ENCODE peak calls at places on chromosomes 3 and 15, in six cellular contexts. One of them, this sample, is unnamed.

GRCh38 chr3:69385723-69386483 is at the start of gene FRMD4B:
- DNase-seq in AG04449: no peak
- DNase-seq in ecto neural progenitor cell: peak
- DNase-seq in Peyer's patch: peak
- DNase-seq in fibroblast of pulmonary artery: peak
- DNase-seq in activated T-helper 1 cell treated with Interleukin-2 at 50 U/mL for 16 hours: no peak
- DNase-seq in this sample: peak

GRCh38 chr3:34727700-34728099 is 911.6 kb upstream of the ARPP21 start:
- DNase-seq in activated T-helper 1 cell treated with Interleukin-2 at 50 U/mL for 16 hours: no peak
- DNase-seq in AG04449: no peak
- DNase-seq in fibroblast of pulmonary artery: peak
- DNase-seq in ecto neural progenitor cell: no peak
- DNase-seq in Peyer's patch: no peak
- DNase-seq in this sample: no peak

GRCh38 chr3:39138804-39139415 is 14.5 kb downstream of the CSRNP1 start:
- DNase-seq in ecto neural progenitor cell: no peak
- DNase-seq in AG04449: no peak
- DNase-seq in Peyer's patch: no peak
- DNase-seq in activated T-helper 1 cell treated with Interleukin-2 at 50 U/mL for 16 hours: no peak
- DNase-seq in fibroblast of pulmonary artery: no peak
- DNase-seq in this sample: no peak

GRCh38 chr3:54020436-54020835 is 101.9 kb upstream of the CACNA2D3 start:
- DNase-seq in Peyer's patch: no peak
- DNase-seq in activated T-helper 1 cell treated with Interleukin-2 at 50 U/mL for 16 hours: no peak
- DNase-seq in fibroblast of pulmonary artery: no peak
- DNase-seq in ecto neural progenitor cell: no peak
- DNase-seq in AG04449: no peak
- DNase-seq in this sample: no peak

GRCh38 chr3:195154111-195154791 is 116.7 kb downstream of the XXYLT1 start:
- DNase-seq in ecto neural progenitor cell: no peak
- DNase-seq in fibroblast of pulmonary artery: peak
- DNase-seq in AG04449: no peak
- DNase-seq in Peyer's patch: no peak
- DNase-seq in activated T-helper 1 cell treated with Interleukin-2 at 50 U/mL for 16 hours: no peak
- DNase-seq in this sample: no peak

GRCh38 chr15:36332301-36332700 is 247.1 kb upstream of the CDIN1 start:
- DNase-seq in AG04449: no peak
- DNase-seq in activated T-helper 1 cell treated with Interleukin-2 at 50 U/mL for 16 hours: no peak
- DNase-seq in ecto neural progenitor cell: no peak
- DNase-seq in Peyer's patch: no peak
- DNase-seq in fibroblast of pulmonary artery: peak
- DNase-seq in this sample: no peak

GRCh38 chr3:120614765-120615164 is 18.6 kb downstream of the NDUFB4 start:
- DNase-seq in Peyer's patch: no peak
- DNase-seq in fibroblast of pulmonary artery: no peak
- DNase-seq in activated T-helper 1 cell treated with Interleukin-2 at 50 U/mL for 16 hours: no peak
- DNase-seq in AG04449: no peak
- DNase-seq in ecto neural progenitor cell: no peak
- DNase-seq in this sample: no peak

GRCh38 chr3:122063908-122064307 is 8.7 kb downstream of the CD86 start:
- DNase-seq in AG04449: no peak
- DNase-seq in ecto neural progenitor cell: no peak
- DNase-seq in Peyer's patch: no peak
- DNase-seq in fibroblast of pulmonary artery: no peak
- DNase-seq in activated T-helper 1 cell treated with Interleukin-2 at 50 U/mL for 16 hours: no peak
- DNase-seq in this sample: no peak

GRCh38 chr15:99365232-99365631 is 114.0 kb downstream of the LRRC28 start:
- DNase-seq in AG04449: no peak
- DNase-seq in ecto neural progenitor cell: no peak
- DNase-seq in Peyer's patch: no peak
- DNase-seq in activated T-helper 1 cell treated with Interleukin-2 at 50 U/mL for 16 hours: no peak
- DNase-seq in fibroblast of pulmonary artery: no peak
- DNase-seq in this sample: no peak

GRCh38 chr3:99532246-99532645 is 106.1 kb upstream of the COL8A1 start:
- DNase-seq in activated T-helper 1 cell treated with Interleukin-2 at 50 U/mL for 16 hours: no peak
- DNase-seq in fibroblast of pulmonary artery: peak
- DNase-seq in ecto neural progenitor cell: peak
- DNase-seq in AG04449: no peak
- DNase-seq in Peyer's patch: no peak
- DNase-seq in this sample: no peak

GRCh38 chr3:161224786-161225185 is 3.7 kb downstream of the NMD3 start:
- DNase-seq in fibroblast of pulmonary artery: no peak
- DNase-seq in Peyer's patch: no peak
- DNase-seq in AG04449: no peak
- DNase-seq in ecto neural progenitor cell: no peak
- DNase-seq in activated T-helper 1 cell treated with Interleukin-2 at 50 U/mL for 16 hours: no peak
- DNase-seq in this sample: no peak

GRCh38 chr15:38930851-38931572 is 366.4 kb upstream of the RASGRP1 start:
- DNase-seq in ecto neural progenitor cell: no peak
- DNase-seq in AG04449: no peak
- DNase-seq in Peyer's patch: no peak
- DNase-seq in activated T-helper 1 cell treated with Interleukin-2 at 50 U/mL for 16 hours: no peak
- DNase-seq in fibroblast of pulmonary artery: peak
- DNase-seq in this sample: no peak

GRCh38 chr3:66396888-66397287 is 103.9 kb downstream of the LRIG1 start:
- DNase-seq in fibroblast of pulmonary artery: no peak
- DNase-seq in AG04449: no peak
- DNase-seq in ecto neural progenitor cell: no peak
- DNase-seq in Peyer's patch: no peak
- DNase-seq in activated T-helper 1 cell treated with Interleukin-2 at 50 U/mL for 16 hours: no peak
- DNase-seq in this sample: no peak

GRCh38 chr3:125381743-125382142 is 6.6 kb upstream of the ZNF148 start:
- DNase-seq in fibroblast of pulmonary artery: no peak
- DNase-seq in Peyer's patch: no peak
- DNase-seq in AG04449: no peak
- DNase-seq in ecto neural progenitor cell: no peak
- DNase-seq in activated T-helper 1 cell treated with Interleukin-2 at 50 U/mL for 16 hours: no peak
- DNase-seq in this sample: no peak

GRCh38 chr3:71710906-71711494 is 14.2 kb downstream of the EIF4E3 start:
- DNase-seq in activated T-helper 1 cell treated with Interleukin-2 at 50 U/mL for 16 hours: no peak
- DNase-seq in ecto neural progenitor cell: no peak
- DNase-seq in AG04449: no peak
- DNase-seq in Peyer's patch: no peak
- DNase-seq in fibroblast of pulmonary artery: peak
- DNase-seq in this sample: no peak

GRCh38 chr15:73799466-73799865 is 46.3 kb upstream of the INSYN1 start:
- DNase-seq in ecto neural progenitor cell: no peak
- DNase-seq in AG04449: no peak
- DNase-seq in fibroblast of pulmonary artery: peak
- DNase-seq in Peyer's patch: no peak
- DNase-seq in activated T-helper 1 cell treated with Interleukin-2 at 50 U/mL for 16 hours: no peak
- DNase-seq in this sample: no peak

GRCh38 chr15:67548862-67549651 is 6.6 kb downstream of the MAP2K5 start:
- DNase-seq in ecto neural progenitor cell: peak
- DNase-seq in activated T-helper 1 cell treated with Interleukin-2 at 50 U/mL for 16 hours: no peak
- DNase-seq in AG04449: no peak
- DNase-seq in fibroblast of pulmonary artery: no peak
- DNase-seq in Peyer's patch: no peak
- DNase-seq in this sample: no peak

GRCh38 chr15:90552929-90553211 is 23.1 kb downstream of the CRTC3 start:
- DNase-seq in Peyer's patch: no peak
- DNase-seq in ecto neural progenitor cell: no peak
- DNase-seq in fibroblast of pulmonary artery: no peak
- DNase-seq in AG04449: no peak
- DNase-seq in activated T-helper 1 cell treated with Interleukin-2 at 50 U/mL for 16 hours: no peak
- DNase-seq in this sample: no peak

GRCh38 chr15:61226313-61227250 is 2.5 kb downstream of the RORA start:
- DNase-seq in fibroblast of pulmonary artery: no peak
- DNase-seq in AG04449: no peak
- DNase-seq in ecto neural progenitor cell: no peak
- DNase-seq in activated T-helper 1 cell treated with Interleukin-2 at 50 U/mL for 16 hours: no peak
- DNase-seq in Peyer's patch: no peak
- DNase-seq in this sample: no peak

GRCh38 chr3:184325269-184325668 is 10.9 kb downstream of the EIF4G1 start:
- DNase-seq in AG04449: no peak
- DNase-seq in Peyer's patch: no peak
- DNase-seq in fibroblast of pulmonary artery: no peak
- DNase-seq in ecto neural progenitor cell: no peak
- DNase-seq in activated T-helper 1 cell treated with Interleukin-2 at 50 U/mL for 16 hours: no peak
- DNase-seq in this sample: no peak

GRCh38 chr3:72957303-72957702 is 39.3 kb upstream of the PPP4R2 start:
- DNase-seq in activated T-helper 1 cell treated with Interleukin-2 at 50 U/mL for 16 hours: no peak
- DNase-seq in ecto neural progenitor cell: peak
- DNase-seq in AG04449: no peak
- DNase-seq in Peyer's patch: no peak
- DNase-seq in fibroblast of pulmonary artery: peak
- DNase-seq in this sample: no peak

GRCh38 chr3:141681390-141681780 is 56.7 kb upstream of the RNF7 start:
- DNase-seq in Peyer's patch: no peak
- DNase-seq in activated T-helper 1 cell treated with Interleukin-2 at 50 U/mL for 16 hours: no peak
- DNase-seq in AG04449: no peak
- DNase-seq in ecto neural progenitor cell: no peak
- DNase-seq in fibroblast of pulmonary artery: no peak
- DNase-seq in this sample: no peak

GRCh38 chr3:173588547-173588946 is 191.0 kb downstream of the NLGN1 start:
- DNase-seq in fibroblast of pulmonary artery: no peak
- DNase-seq in AG04449: no peak
- DNase-seq in ecto neural progenitor cell: no peak
- DNase-seq in Peyer's patch: no peak
- DNase-seq in activated T-helper 1 cell treated with Interleukin-2 at 50 U/mL for 16 hours: no peak
- DNase-seq in this sample: no peak

GRCh38 chr3:124707667-124708066 is 22.6 kb upstream of the UMPS start:
- DNase-seq in AG04449: peak
- DNase-seq in activated T-helper 1 cell treated with Interleukin-2 at 50 U/mL for 16 hours: no peak
- DNase-seq in fibroblast of pulmonary artery: peak
- DNase-seq in Peyer's patch: no peak
- DNase-seq in ecto neural progenitor cell: no peak
- DNase-seq in this sample: no peak

GRCh38 chr15:99137877-99138276 is 33.0 kb downstream of the SYNM start:
- DNase-seq in activated T-helper 1 cell treated with Interleukin-2 at 50 U/mL for 16 hours: no peak
- DNase-seq in AG04449: no peak
- DNase-seq in fibroblast of pulmonary artery: no peak
- DNase-seq in Peyer's patch: no peak
- DNase-seq in ecto neural progenitor cell: no peak
- DNase-seq in this sample: no peak

GRCh38 chr15:67857220-67857619 is 17.4 kb upstream of the RNU6-1 start:
- DNase-seq in fibroblast of pulmonary artery: no peak
- DNase-seq in activated T-helper 1 cell treated with Interleukin-2 at 50 U/mL for 16 hours: no peak
- DNase-seq in Peyer's patch: no peak
- DNase-seq in ecto neural progenitor cell: peak
- DNase-seq in AG04449: no peak
- DNase-seq in this sample: no peak

GRCh38 chr15:33279613-33280205 is 31.1 kb upstream of the RYR3 start:
- DNase-seq in activated T-helper 1 cell treated with Interleukin-2 at 50 U/mL for 16 hours: no peak
- DNase-seq in AG04449: no peak
- DNase-seq in ecto neural progenitor cell: no peak
- DNase-seq in Peyer's patch: no peak
- DNase-seq in fibroblast of pulmonary artery: no peak
- DNase-seq in this sample: no peak

GRCh38 chr3:163692484-163692883 is 1385.8 kb downstream of the SI start:
- DNase-seq in fibroblast of pulmonary artery: no peak
- DNase-seq in activated T-helper 1 cell treated with Interleukin-2 at 50 U/mL for 16 hours: no peak
- DNase-seq in ecto neural progenitor cell: no peak
- DNase-seq in AG04449: no peak
- DNase-seq in Peyer's patch: no peak
- DNase-seq in this sample: no peak

GRCh38 chr15:70795311-70795665 is 31.9 kb upstream of the UACA start:
- DNase-seq in AG04449: peak
- DNase-seq in ecto neural progenitor cell: no peak
- DNase-seq in activated T-helper 1 cell treated with Interleukin-2 at 50 U/mL for 16 hours: no peak
- DNase-seq in fibroblast of pulmonary artery: peak
- DNase-seq in Peyer's patch: no peak
- DNase-seq in this sample: no peak

GRCh38 chr3:117708601-117709000 is 999.0 kb downstream of the TUSC7 start:
- DNase-seq in ecto neural progenitor cell: no peak
- DNase-seq in AG04449: no peak
- DNase-seq in activated T-helper 1 cell treated with Interleukin-2 at 50 U/mL for 16 hours: no peak
- DNase-seq in fibroblast of pulmonary artery: no peak
- DNase-seq in Peyer's patch: no peak
- DNase-seq in this sample: no peak